ENCODE peak calls at places on chromosomes 16 and 17, in six cellular contexts. One of them, this sample, is unnamed.

GRCh38 chr17:82020874-82021727 is 1.6 kb downstream of the CENPX start:
- DNase-seq in AG10803: peak; percentile 77
- DNase-seq in uterus: peak; percentile 72
- DNase-seq in astrocyte of the spinal cord: peak; percentile 65
- DNase-seq in retinal pigment epithelial cell: no peak
- DNase-seq in kidney epithelial cell: peak; percentile 34
- DNase-seq in this sample: peak; percentile 42

GRCh38 chr16:85477801-85478363 is 135.2 kb upstream of the GSE1 start:
- DNase-seq in AG10803: no peak
- DNase-seq in uterus: no peak
- DNase-seq in astrocyte of the spinal cord: no peak
- DNase-seq in retinal pigment epithelial cell: no peak
- DNase-seq in kidney epithelial cell: no peak
- DNase-seq in this sample: no peak

GRCh38 chr16:11949527-11949926 is 7.7 kb upstream of the NPIPB2 start:
- DNase-seq in AG10803: peak; percentile 60
- DNase-seq in uterus: no peak
- DNase-seq in astrocyte of the spinal cord: peak; percentile 35
- DNase-seq in retinal pigment epithelial cell: no peak
- DNase-seq in kidney epithelial cell: no peak
- DNase-seq in this sample: peak; percentile 16

GRCh38 chr16:68902376-68903345 is 59.3 kb downstream of the TANGO6 start:
- DNase-seq in AG10803: peak; percentile 42
- DNase-seq in uterus: no peak
- DNase-seq in astrocyte of the spinal cord: peak; percentile 69
- DNase-seq in retinal pigment epithelial cell: peak; percentile 28
- DNase-seq in kidney epithelial cell: peak; percentile 12
- DNase-seq in this sample: peak; percentile 18

GRCh38 chr16:57091200-57091989 is 988 bp upstream of the CPNE2 start:
- DNase-seq in AG10803: no peak
- DNase-seq in uterus: peak; percentile 62
- DNase-seq in astrocyte of the spinal cord: peak; percentile 50
- DNase-seq in retinal pigment epithelial cell: no peak
- DNase-seq in kidney epithelial cell: peak; percentile 32
- DNase-seq in this sample: no peak

GRCh38 chr16:28876973-28877641 is 1.2 kb upstream of the ATP2A1 start:
- DNase-seq in AG10803: no peak
- DNase-seq in uterus: no peak
- DNase-seq in astrocyte of the spinal cord: no peak
- DNase-seq in retinal pigment epithelial cell: no peak
- DNase-seq in kidney epithelial cell: no peak
- DNase-seq in this sample: no peak

GRCh38 chr17:28227278-28228108 is 91.5 kb upstream of the TMEM97 start:
- DNase-seq in AG10803: no peak
- DNase-seq in uterus: no peak
- DNase-seq in astrocyte of the spinal cord: peak; percentile 37
- DNase-seq in retinal pigment epithelial cell: peak; percentile 19
- DNase-seq in kidney epithelial cell: peak; percentile 57
- DNase-seq in this sample: no peak

GRCh38 chr16:26963109-26963508 is 103.6 kb upstream of the C16orf82 start:
- DNase-seq in AG10803: peak; percentile 16
- DNase-seq in uterus: no peak
- DNase-seq in astrocyte of the spinal cord: no peak
- DNase-seq in retinal pigment epithelial cell: no peak
- DNase-seq in kidney epithelial cell: no peak
- DNase-seq in this sample: no peak

GRCh38 chr17:74742153-74742515 is 5.1 kb downstream of the RAB37 start:
- DNase-seq in AG10803: no peak
- DNase-seq in uterus: no peak
- DNase-seq in astrocyte of the spinal cord: no peak
- DNase-seq in retinal pigment epithelial cell: no peak
- DNase-seq in kidney epithelial cell: no peak
- DNase-seq in this sample: no peak

GRCh38 chr16:11257131-11257938 is 1.3 kb upstream of the SOCS1 start:
- DNase-seq in AG10803: peak; percentile 78
- DNase-seq in uterus: peak; percentile 84
- DNase-seq in astrocyte of the spinal cord: peak; percentile 82
- DNase-seq in retinal pigment epithelial cell: peak; percentile 39
- DNase-seq in kidney epithelial cell: peak; percentile 41
- DNase-seq in this sample: peak; percentile 55

GRCh38 chr17:48241131-48241591 is 133.6 kb downstream of the SNX11 start:
- DNase-seq in AG10803: peak; percentile 81
- DNase-seq in uterus: peak; percentile 15
- DNase-seq in astrocyte of the spinal cord: peak; percentile 75
- DNase-seq in retinal pigment epithelial cell: peak; percentile 58
- DNase-seq in kidney epithelial cell: no peak
- DNase-seq in this sample: no peak

DNA sequence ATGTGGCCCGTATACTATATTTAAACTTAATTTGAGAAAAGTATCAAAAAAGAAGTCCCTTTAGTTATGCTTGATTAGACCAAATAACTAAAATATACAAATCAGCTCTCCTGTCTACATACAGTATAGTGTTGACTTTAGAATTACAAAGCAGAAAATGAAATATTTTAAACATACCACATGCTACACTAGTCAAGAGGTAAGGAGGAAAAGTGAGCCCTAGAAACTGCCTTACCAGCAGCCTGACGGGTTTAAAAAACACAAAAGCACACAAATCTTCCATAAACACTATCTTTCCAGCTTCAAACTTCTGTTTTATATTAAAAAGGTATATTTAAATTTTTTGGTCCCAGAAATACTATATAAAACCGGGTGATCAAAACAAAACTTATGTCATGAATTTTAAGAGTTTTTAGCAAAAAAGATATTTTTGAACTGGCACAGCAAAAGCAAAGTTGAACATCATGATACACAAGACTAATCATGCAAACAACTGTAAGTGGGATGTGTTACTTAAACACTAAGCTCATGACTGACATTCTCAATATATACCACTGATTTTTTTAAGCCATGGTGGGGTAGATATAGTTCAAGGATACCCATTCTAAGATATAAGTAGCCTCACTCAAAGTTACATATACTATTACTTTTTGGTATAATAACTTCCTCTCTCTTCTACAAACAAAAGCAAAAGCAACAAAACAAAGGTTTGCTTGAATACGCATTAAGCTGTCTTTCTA is 11.8 kb downstream of the KLHL10 start:
- DNase-seq in AG10803: no peak
- DNase-seq in uterus: no peak
- DNase-seq in astrocyte of the spinal cord: no peak
- DNase-seq in retinal pigment epithelial cell: no peak
- DNase-seq in kidney epithelial cell: no peak
- DNase-seq in this sample: no peak
- H3K4me3 ChIP-seq in AG10803: no peak overlapping the region
- H3K4me3 ChIP-seq in uterus: no peak overlapping the region
- H3K4me3 ChIP-seq in astrocyte of the spinal cord: no peak overlapping the region
- H3K4me3 ChIP-seq in retinal pigment epithelial cell: no peak overlapping the region
- H3K4me3 ChIP-seq in kidney epithelial cell: no peak overlapping the region
- H3K4me3 ChIP-seq in this sample: no peak overlapping the region

GRCh38 chr17:7306911-7307685 is at the start of gene EIF5A:
- DNase-seq in AG10803: peak; percentile 100
- DNase-seq in uterus: peak; percentile 100
- DNase-seq in astrocyte of the spinal cord: peak; percentile 100
- DNase-seq in retinal pigment epithelial cell: peak; percentile 99
- DNase-seq in kidney epithelial cell: peak; percentile 99
- DNase-seq in this sample: peak; percentile 100

GRCh38 chr17:7311110-7311698 is 3.8 kb downstream of the EIF5A start:
- DNase-seq in AG10803: no peak
- DNase-seq in uterus: no peak
- DNase-seq in astrocyte of the spinal cord: no peak
- DNase-seq in retinal pigment epithelial cell: no peak
- DNase-seq in kidney epithelial cell: no peak
- DNase-seq in this sample: no peak

GRCh38 chr17:7308625-7309433 is 1.4 kb downstream of the EIF5A start:
- DNase-seq in AG10803: peak; percentile 77
- DNase-seq in uterus: peak; percentile 74
- DNase-seq in astrocyte of the spinal cord: peak; percentile 84
- DNase-seq in retinal pigment epithelial cell: no peak
- DNase-seq in kidney epithelial cell: peak; percentile 44
- DNase-seq in this sample: no peak

GRCh38 chr17:7309628-7310027 is 2.2 kb downstream of the EIF5A start:
- DNase-seq in AG10803: no peak
- DNase-seq in uterus: no peak
- DNase-seq in astrocyte of the spinal cord: no peak
- DNase-seq in retinal pigment epithelial cell: no peak
- DNase-seq in kidney epithelial cell: no peak
- DNase-seq in this sample: no peak

DNA sequence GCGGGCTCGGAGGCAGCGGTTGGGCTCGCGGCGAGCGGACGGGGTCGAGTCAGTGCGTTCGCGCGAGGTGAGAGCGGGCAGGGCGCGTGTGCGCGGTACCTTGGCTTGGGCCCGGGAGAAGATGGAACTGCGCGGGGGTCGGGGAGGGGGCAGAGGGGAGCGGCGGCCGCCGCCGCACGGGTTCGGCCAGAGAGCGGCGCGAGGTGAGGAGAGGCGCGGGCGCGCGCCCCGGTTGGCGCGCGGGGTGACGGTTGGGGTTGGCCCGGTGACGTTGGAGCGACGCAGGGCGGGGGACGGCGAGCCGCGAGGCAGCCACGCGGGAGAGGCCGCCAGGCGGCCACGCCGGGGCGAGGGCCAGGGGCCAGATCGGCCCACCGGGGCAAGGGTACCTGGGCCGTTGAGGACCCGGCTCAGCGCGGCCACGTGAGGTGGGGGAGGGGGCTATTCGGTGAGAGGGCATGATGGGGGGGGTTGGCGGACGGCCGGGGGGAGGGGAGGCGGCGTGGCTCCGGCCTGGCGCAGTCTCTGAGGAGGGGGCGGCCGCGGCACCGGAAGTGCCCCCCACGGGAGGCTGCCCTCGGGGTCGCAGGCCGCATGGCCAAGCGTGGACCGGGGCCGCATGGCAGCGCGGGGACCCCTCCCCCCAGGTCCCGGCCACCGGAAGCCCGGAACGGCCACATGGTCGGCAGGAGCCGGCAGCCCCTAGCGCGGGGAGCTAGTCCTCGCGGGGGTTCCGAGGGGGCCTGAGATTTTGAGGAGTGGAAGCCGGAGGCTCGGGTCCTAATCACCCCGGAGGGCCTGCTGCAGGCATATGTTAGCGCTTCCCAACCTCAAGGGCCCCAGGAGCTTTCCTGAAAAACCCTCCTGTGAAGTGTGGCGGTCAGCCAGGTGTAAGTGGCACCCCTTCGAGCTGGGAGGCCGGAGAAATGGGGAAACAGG is 527 bp downstream of the EIF5A start:
- DNase-seq in AG10803: peak; percentile 39
- DNase-seq in uterus: peak; percentile 52
- DNase-seq in astrocyte of the spinal cord: no peak
- DNase-seq in retinal pigment epithelial cell: no peak
- DNase-seq in kidney epithelial cell: no peak
- DNase-seq in this sample: no peak
- TF ChIP-seq CTCF in AG10803: no peak
- TF ChIP-seq CTCF in uterus: no peak
- TF ChIP-seq CTCF in astrocyte of the spinal cord: no peak
- TF ChIP-seq CTCF in retinal pigment epithelial cell: no peak
- TF ChIP-seq CTCF in kidney epithelial cell: no peak
- TF ChIP-seq CTCF in this sample: peak; percentile 4

GRCh38 chr16:787978-788398 is at the start of gene RPUSD1:
- DNase-seq in AG10803: no peak
- DNase-seq in uterus: no peak
- DNase-seq in astrocyte of the spinal cord: no peak
- DNase-seq in retinal pigment epithelial cell: no peak
- DNase-seq in kidney epithelial cell: no peak
- DNase-seq in this sample: no peak

GRCh38 chr16:788399-789126 is at the start of gene CHTF18:
- DNase-seq in AG10803: peak; percentile 89
- DNase-seq in uterus: peak; percentile 91
- DNase-seq in astrocyte of the spinal cord: peak; percentile 90
- DNase-seq in retinal pigment epithelial cell: peak; percentile 58
- DNase-seq in kidney epithelial cell: peak; percentile 34
- DNase-seq in this sample: peak; percentile 53

GRCh38 chr16:791131-791530 is 2.7 kb downstream of the CHTF18 start:
- DNase-seq in AG10803: no peak
- DNase-seq in uterus: no peak
- DNase-seq in astrocyte of the spinal cord: no peak
- DNase-seq in retinal pigment epithelial cell: no peak
- DNase-seq in kidney epithelial cell: no peak
- DNase-seq in this sample: no peak

GRCh38 chr16:790086-790485 is 1.7 kb downstream of the CHTF18 start:
- DNase-seq in AG10803: no peak
- DNase-seq in uterus: no peak
- DNase-seq in astrocyte of the spinal cord: no peak
- DNase-seq in retinal pigment epithelial cell: no peak
- DNase-seq in kidney epithelial cell: no peak
- DNase-seq in this sample: no peak

DNA sequence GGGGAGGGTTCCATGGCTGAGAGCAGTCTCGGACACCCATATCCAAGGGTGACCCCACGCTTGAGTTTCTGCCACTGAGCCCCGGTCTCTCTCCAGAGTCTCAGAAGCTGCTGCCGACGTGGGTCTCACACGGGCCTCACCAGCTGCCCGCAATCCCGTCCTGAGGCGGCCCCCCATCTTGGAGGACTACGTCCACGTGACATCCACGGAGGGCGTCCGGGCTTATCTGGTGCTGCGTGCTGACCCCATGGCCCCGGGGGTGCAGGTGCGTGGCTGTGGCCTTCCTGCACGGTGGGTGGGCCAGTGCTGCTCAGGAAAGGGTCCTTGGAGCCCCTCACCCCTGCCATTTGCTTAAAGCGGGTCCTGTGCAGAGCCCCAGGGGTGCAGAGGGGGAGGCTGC is 1.0 kb downstream of the CHTF18 start:
- DNase-seq in AG10803: no peak
- DNase-seq in uterus: no peak
- DNase-seq in astrocyte of the spinal cord: no peak
- DNase-seq in retinal pigment epithelial cell: no peak
- DNase-seq in kidney epithelial cell: no peak
- DNase-seq in this sample: no peak
- H3K4me3 ChIP-seq in AG10803: peak overlapping the region; percentile 78
- H3K4me3 ChIP-seq in uterus: no peak overlapping the region
- H3K4me3 ChIP-seq in astrocyte of the spinal cord: peak overlapping the region; percentile 72
- H3K4me3 ChIP-seq in retinal pigment epithelial cell: peak overlapping the region; percentile 73
- H3K4me3 ChIP-seq in kidney epithelial cell: peak overlapping the region; percentile 75
- H3K4me3 ChIP-seq in this sample: peak overlapping the region; percentile 84

DNA sequence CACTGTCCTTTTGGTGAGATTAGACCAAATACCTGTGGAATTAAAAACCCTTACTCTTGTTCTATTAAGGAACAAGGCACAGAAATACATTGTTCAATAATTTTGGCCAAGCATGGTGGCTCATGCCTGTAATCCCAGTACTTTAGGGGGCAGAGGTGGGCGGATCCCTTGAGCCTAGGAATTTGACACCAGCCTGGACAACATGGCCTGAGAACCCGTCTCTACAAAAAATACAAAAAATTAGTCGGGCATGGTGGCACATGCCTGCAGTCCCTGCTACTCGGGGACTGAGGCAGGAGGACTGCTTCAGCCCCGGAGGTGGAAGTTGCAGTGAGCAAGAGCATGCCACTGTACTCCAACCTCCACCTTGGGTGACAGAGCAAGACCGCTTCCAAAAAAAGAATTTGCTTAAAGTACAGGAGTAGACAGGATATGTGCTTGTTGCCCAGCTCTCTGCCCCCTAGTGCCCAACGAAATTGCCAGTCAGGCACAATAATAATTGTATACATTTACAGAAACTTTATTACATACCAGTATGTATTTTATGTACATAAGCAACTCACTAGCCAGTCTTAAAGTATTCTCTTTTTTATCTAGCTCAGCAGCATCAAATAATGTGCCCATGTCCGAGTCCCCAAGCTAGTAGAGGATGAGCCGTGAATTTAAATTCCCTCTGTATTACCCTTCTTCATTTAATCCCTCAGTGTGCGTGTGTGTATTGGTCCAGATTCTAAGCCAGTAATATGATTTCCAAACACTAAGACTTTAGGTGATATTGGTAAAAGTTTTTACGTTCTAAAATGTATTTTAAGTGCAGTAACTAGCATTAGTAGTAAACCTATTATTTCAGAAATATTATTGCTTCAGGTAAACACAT is 1.4 kb downstream of the THUMPD1 start:
- DNase-seq in AG10803: peak; percentile 3
- DNase-seq in uterus: peak; percentile 23
- DNase-seq in astrocyte of the spinal cord: peak; percentile 5
- DNase-seq in retinal pigment epithelial cell: no peak
- DNase-seq in kidney epithelial cell: no peak
- DNase-seq in this sample: no peak
- TF ChIP-seq CTCF in AG10803: peak; percentile 42
- TF ChIP-seq CTCF in uterus: no peak
- TF ChIP-seq CTCF in astrocyte of the spinal cord: peak; percentile 49
- TF ChIP-seq CTCF in retinal pigment epithelial cell: peak; percentile 59
- TF ChIP-seq CTCF in kidney epithelial cell: peak; percentile 64
- TF ChIP-seq CTCF in this sample: peak; percentile 36

This sample was measured in AG09309.